ENCODE peak calls at places on chromosomes 5 and 9, in four cellular contexts. One of them, this sample, is unnamed.

GRCh38 chr9:36894695-36895310 is 139.3 kb downstream of the PAX5 start:
- DNase-seq in H9: peak; percentile 21
- DNase-seq in neuronal stem cell: no peak
- DNase-seq in H1: no peak
- DNase-seq in this sample: no peak

GRCh38 chr5:137401946-137402345 is 97.2 kb downstream of the SPOCK1 start:
- DNase-seq in H9: no peak
- DNase-seq in neuronal stem cell: no peak
- DNase-seq in H1: no peak
- DNase-seq in this sample: no peak

GRCh38 chr9:88979021-88979420 is 12.2 kb upstream of the S1PR3 start:
- DNase-seq in H9: no peak
- DNase-seq in neuronal stem cell: no peak
- DNase-seq in H1: no peak
- DNase-seq in this sample: no peak

GRCh38 chr5:169991115-169991514 is 10.8 kb upstream of the INSYN2B start:
- DNase-seq in H9: no peak
- DNase-seq in neuronal stem cell: no peak
- DNase-seq in H1: no peak
- DNase-seq in this sample: no peak

GRCh38 chr5:176629853-176630680 is at the start of the genes EIF4E1B and SNCB:
- DNase-seq in H9: peak; percentile 71
- DNase-seq in neuronal stem cell: peak; percentile 60
- DNase-seq in H1: no peak
- DNase-seq in this sample: no peak

GRCh38 chr5:137292461-137293025 is 206.6 kb downstream of the SPOCK1 start:
- DNase-seq in H9: no peak
- DNase-seq in neuronal stem cell: no peak
- DNase-seq in H1: no peak
- DNase-seq in this sample: no peak

GRCh38 chr5:87899109-87900100 is 369.2 kb downstream of the TMEM161B start:
- DNase-seq in H9: no peak
- DNase-seq in neuronal stem cell: peak; percentile 90
- DNase-seq in H1: no peak
- DNase-seq in this sample: no peak

GRCh38 chr5:52840286-52841050 is 52.8 kb downstream of the ITGA1 start:
- DNase-seq in H9: no peak
- DNase-seq in neuronal stem cell: no peak
- DNase-seq in H1: no peak
- DNase-seq in this sample: peak; percentile 59

GRCh38 chr9:116234091-116234490 is 80.5 kb downstream of the PAPPA start:
- DNase-seq in H9: no peak
- DNase-seq in neuronal stem cell: no peak
- DNase-seq in H1: peak; percentile 10
- DNase-seq in this sample: peak; percentile 99

GRCh38 chr5:139492700-139493192 is 10.2 kb upstream of the STING1 start:
- DNase-seq in H9: no peak
- DNase-seq in neuronal stem cell: no peak
- DNase-seq in H1: no peak
- DNase-seq in this sample: peak; percentile 63

GRCh38 chr9:89528540-89528939 is 30.6 kb upstream of the SEMA4D start:
- DNase-seq in H9: no peak
- DNase-seq in neuronal stem cell: no peak
- DNase-seq in H1: no peak
- DNase-seq in this sample: no peak

GRCh38 chr5:68255305-68256130 is 40.0 kb downstream of the PIK3R1 start:
- DNase-seq in H9: no peak
- DNase-seq in neuronal stem cell: no peak
- DNase-seq in H1: no peak
- DNase-seq in this sample: no peak

GRCh38 chr9:35110327-35110758 is 5.3 kb downstream of the ATOSB start:
- DNase-seq in H9: no peak
- DNase-seq in neuronal stem cell: no peak
- DNase-seq in H1: no peak
- DNase-seq in this sample: peak; percentile 43

GRCh38 chr5:106367281-106367680 is 1303.5 kb downstream of the EFNA5 start:
- DNase-seq in H9: no peak
- DNase-seq in neuronal stem cell: no peak
- DNase-seq in H1: no peak
- DNase-seq in this sample: no peak

GRCh38 chr9:81634915-81635516 is 54.3 kb downstream of the TLE1 start:
- DNase-seq in H9: no peak
- DNase-seq in neuronal stem cell: no peak
- DNase-seq in H1: no peak
- DNase-seq in this sample: peak; percentile 79

GRCh38 chr5:14149672-14150053 is 6.5 kb downstream of the TRIO start:
- DNase-seq in H9: no peak
- DNase-seq in neuronal stem cell: no peak
- DNase-seq in H1: no peak
- DNase-seq in this sample: no peak

GRCh38 chr5:37975531-37975930 is 135.7 kb upstream of the GDNF start:
- DNase-seq in H9: no peak
- DNase-seq in neuronal stem cell: no peak
- DNase-seq in H1: no peak
- DNase-seq in this sample: no peak

GRCh38 chr5:178216088-178216534 is 11.8 kb downstream of the HNRNPAB start:
- DNase-seq in H9: no peak
- DNase-seq in neuronal stem cell: no peak
- DNase-seq in H1: no peak
- DNase-seq in this sample: no peak

DNA sequence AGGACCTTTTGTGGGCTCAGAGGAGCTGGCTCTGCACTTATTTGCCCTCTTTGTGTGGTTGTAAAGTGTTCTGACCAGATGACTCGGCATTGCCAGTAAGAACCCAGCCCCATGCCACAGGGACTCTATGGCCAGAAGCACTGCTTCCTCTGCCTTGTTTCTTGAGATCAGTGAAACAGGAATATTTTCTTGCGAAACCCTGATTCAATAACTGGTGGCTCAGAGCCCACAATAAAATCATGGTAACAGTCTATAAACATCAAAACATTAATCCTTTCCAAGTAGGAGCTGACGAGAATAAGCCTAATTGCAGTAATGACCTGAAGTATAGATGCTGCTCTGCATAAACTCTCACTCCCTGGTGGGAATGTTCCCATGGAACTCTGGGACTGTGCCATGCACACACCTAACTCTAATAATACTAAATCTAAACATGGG is 344.3 kb downstream of the ZNF608 start:
- DNase-seq in H9: no peak
- DNase-seq in neuronal stem cell: no peak
- DNase-seq in H1: no peak
- DNase-seq in this sample: peak; percentile 45
- H4K91ac ChIP-seq in H9: no peak overlapping the region
- H4K91ac ChIP-seq in neuronal stem cell: no peak overlapping the region
- H4K91ac ChIP-seq in H1: no peak overlapping the region
- H4K91ac ChIP-seq in this sample: no peak overlapping the region

GRCh38 chr5:36932699-36933098 is 56.1 kb downstream of the NIPBL start:
- DNase-seq in H9: no peak
- DNase-seq in neuronal stem cell: no peak
- DNase-seq in H1: no peak
- DNase-seq in this sample: no peak

GRCh38 chr5:36932056-36932455 is 55.5 kb downstream of the NIPBL start:
- DNase-seq in H9: no peak
- DNase-seq in neuronal stem cell: no peak
- DNase-seq in H1: no peak
- DNase-seq in this sample: no peak

GRCh38 chr5:36934740-36935356 is 58.3 kb downstream of the NIPBL start:
- DNase-seq in H9: no peak
- DNase-seq in neuronal stem cell: no peak
- DNase-seq in H1: no peak
- DNase-seq in this sample: peak; percentile 24

GRCh38 chr5:36929438-36929837 is 52.9 kb downstream of the NIPBL start:
- DNase-seq in H9: no peak
- DNase-seq in neuronal stem cell: no peak
- DNase-seq in H1: no peak
- DNase-seq in this sample: no peak

GRCh38 chr5:36928947-36929346 is 52.4 kb downstream of the NIPBL start:
- DNase-seq in H9: no peak
- DNase-seq in neuronal stem cell: no peak
- DNase-seq in H1: no peak
- DNase-seq in this sample: peak; percentile 86
- H4K91ac ChIP-seq in H9: no peak overlapping the region
- H4K91ac ChIP-seq in neuronal stem cell: no peak overlapping the region
- H4K91ac ChIP-seq in H1: no peak overlapping the region
- H4K91ac ChIP-seq in this sample: no peak overlapping the region

GRCh38 chr5:58437661-58438060 is 22.2 kb downstream of the PLK2 start:
- DNase-seq in H9: no peak
- DNase-seq in neuronal stem cell: no peak
- DNase-seq in H1: no peak
- DNase-seq in this sample: no peak

GRCh38 chr5:58444805-58445204 is 15.1 kb downstream of the PLK2 start:
- DNase-seq in H9: no peak
- DNase-seq in neuronal stem cell: no peak
- DNase-seq in H1: no peak
- DNase-seq in this sample: no peak

GRCh38 chr5:58440882-58441281 is 19.0 kb downstream of the PLK2 start:
- DNase-seq in H9: no peak
- DNase-seq in neuronal stem cell: no peak
- DNase-seq in H1: no peak
- DNase-seq in this sample: no peak

DNA sequence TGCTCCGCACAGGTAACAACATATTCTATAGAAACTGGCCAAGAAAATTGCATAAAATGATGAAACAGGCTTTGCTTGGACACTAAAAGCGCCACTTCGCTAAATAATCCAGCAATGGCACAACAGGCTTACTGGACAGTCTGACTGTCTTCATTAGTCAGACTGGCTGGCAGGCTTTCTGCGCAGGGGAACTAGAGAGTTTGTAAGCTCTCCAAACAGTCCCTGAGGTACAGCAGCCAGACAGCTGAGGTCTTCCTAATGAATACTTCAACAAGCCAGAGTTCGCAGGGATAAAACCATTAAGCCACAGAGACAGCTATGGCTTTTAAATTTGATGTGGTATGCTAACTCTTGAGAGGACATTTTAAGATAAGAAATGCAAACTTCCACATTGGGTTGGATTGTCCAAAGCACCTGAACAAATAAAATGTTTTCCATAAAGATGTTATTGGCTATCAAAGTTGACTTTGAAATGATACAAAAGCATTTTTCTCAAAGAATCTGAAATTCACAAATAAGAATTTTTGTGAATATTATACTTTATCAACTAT is 20.7 kb downstream of the PLK2 start:
- DNase-seq in H9: no peak
- DNase-seq in neuronal stem cell: no peak
- DNase-seq in H1: no peak
- DNase-seq in this sample: no peak
- H4K91ac ChIP-seq in H9: no peak overlapping the region
- H4K91ac ChIP-seq in neuronal stem cell: no peak overlapping the region
- H4K91ac ChIP-seq in H1: no peak overlapping the region
- H4K91ac ChIP-seq in this sample: no peak overlapping the region

GRCh38 chr5:56164371-56164770 is 68.8 kb downstream of the ANKRD55 start:
- DNase-seq in H9: no peak
- DNase-seq in neuronal stem cell: no peak
- DNase-seq in H1: no peak
- DNase-seq in this sample: no peak
- H4K91ac ChIP-seq in H9: no peak overlapping the region
- H4K91ac ChIP-seq in neuronal stem cell: no peak overlapping the region
- H4K91ac ChIP-seq in H1: no peak overlapping the region
- H4K91ac ChIP-seq in this sample: no peak overlapping the region

GRCh38 chr5:74055446-74056097 is 429.6 kb downstream of the ARHGEF28 start:
- DNase-seq in H9: no peak
- DNase-seq in neuronal stem cell: no peak
- DNase-seq in H1: no peak
- DNase-seq in this sample: no peak

GRCh38 chr5:74054139-74054538 is 428.1 kb downstream of the ARHGEF28 start:
- DNase-seq in H9: no peak
- DNase-seq in neuronal stem cell: no peak
- DNase-seq in H1: no peak
- DNase-seq in this sample: no peak

GRCh38 chr5:74056789-74057164 is 430.8 kb downstream of the ARHGEF28 start:
- DNase-seq in H9: no peak
- DNase-seq in neuronal stem cell: no peak
- DNase-seq in H1: no peak
- DNase-seq in this sample: peak; percentile 33

GRCh38 chr5:74052441-74052840 is 426.4 kb downstream of the ARHGEF28 start:
- DNase-seq in H9: no peak
- DNase-seq in neuronal stem cell: no peak
- DNase-seq in H1: no peak
- DNase-seq in this sample: no peak

DNA sequence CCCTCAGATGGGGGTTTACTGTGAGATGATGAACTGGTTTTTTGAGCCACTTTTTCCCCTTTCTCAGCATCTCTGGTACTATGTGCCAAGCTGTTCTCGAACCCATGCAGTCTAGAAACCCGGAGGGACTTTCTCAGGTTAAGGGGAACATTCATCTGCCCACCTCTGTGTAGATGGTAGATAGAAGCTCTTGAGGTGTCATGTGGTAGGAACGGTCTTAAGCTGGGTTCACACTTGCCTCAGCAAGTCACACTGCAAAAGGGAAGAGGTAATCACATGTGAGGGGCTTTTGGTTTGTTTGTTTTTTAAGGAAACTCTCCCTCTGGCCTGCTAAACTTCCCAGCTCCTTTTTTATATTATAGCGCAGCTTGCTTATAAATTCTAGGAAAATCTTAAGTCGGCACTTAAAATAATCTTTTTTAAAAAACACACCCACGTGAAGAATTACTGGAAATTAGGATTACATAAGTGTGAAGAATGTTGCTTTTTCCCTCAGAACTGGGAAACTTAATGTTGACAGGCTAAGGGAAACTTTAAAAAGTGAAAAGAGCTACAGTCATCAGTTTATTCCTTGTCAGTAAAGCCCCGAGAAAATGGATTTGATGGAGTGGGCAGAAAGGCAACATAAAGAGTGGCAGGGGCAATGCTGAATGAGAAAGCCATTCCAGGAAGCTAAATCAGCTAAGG is 430.2 kb downstream of the ARHGEF28 start:
- DNase-seq in H9: no peak
- DNase-seq in neuronal stem cell: no peak
- DNase-seq in H1: no peak
- DNase-seq in this sample: no peak
- H4K91ac ChIP-seq in H9: no peak overlapping the region
- H4K91ac ChIP-seq in neuronal stem cell: no peak overlapping the region
- H4K91ac ChIP-seq in H1: no peak overlapping the region
- H4K91ac ChIP-seq in this sample: no peak overlapping the region

DNA sequence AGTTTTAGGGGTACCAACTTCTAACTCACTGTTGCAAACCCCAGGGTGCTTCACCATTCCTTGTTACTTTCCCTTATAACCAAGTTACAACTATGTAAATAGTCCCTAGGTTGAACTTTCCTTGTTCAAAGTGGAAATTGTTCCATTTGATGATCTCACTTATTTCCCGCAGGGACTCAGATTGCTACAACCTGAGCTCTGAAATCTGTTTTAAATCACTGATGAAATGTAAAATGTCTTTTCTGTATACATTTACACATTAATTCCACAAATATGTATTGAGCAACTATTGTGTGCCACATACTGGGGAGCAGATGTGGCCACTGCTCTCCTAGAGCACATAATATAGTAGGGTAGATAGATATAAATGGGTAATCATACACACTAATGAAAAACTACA is 69.1 kb upstream of the TARS1 start:
- DNase-seq in H9: no peak
- DNase-seq in neuronal stem cell: no peak
- DNase-seq in H1: no peak
- DNase-seq in this sample: peak; percentile 93
- H4K91ac ChIP-seq in H9: no peak overlapping the region
- H4K91ac ChIP-seq in neuronal stem cell: no peak overlapping the region
- H4K91ac ChIP-seq in H1: no peak overlapping the region
- H4K91ac ChIP-seq in this sample: peak overlapping the region; percentile 82

This sample was measured in IMR-90.